ENCODE peak calls at places on chromosome 22, in seven cellular contexts. T is Peyer's patch, G is left ventricle myocardium inferior, W is HFFc6, Q is GM13977, J is CD14-positive monocyte, D is pancreas. H is an unnamed sample.

GRCh38 chr22:36017661-36018091 is 10.9 kb downstream of the RBFOX2 start:
- DNase-seq in T (peak; percentile 30), G (no peak), W (no peak), Q (no peak), J (no peak), D (no peak), H (no peak)

GRCh38 chr22:48088926-48089536 is 1326.6 kb downstream of the TBC1D22A start:
- DNase-seq in T (no peak), G (no peak), W (no peak), Q (no peak), J (no peak), D (no peak), H (no peak)

GRCh38 chr22:26667140-26667539 is 9.8 kb downstream of the MIAT start:
- DNase-seq in T (no peak), G (no peak), W (no peak), Q (no peak), J (no peak), D (no peak), H (no peak)

GRCh38 chr22:24189249-24190158 is 8.2 kb downstream of the SUSD2 start:
- DNase-seq in T (peak; percentile 50), G (peak; percentile 79), W (peak; percentile 47), Q (peak; percentile 88), J (peak; percentile 71), D (peak; percentile 82), H (peak; percentile 89)

GRCh38 chr22:17131686-17132085 is 10.5 kb upstream of the TMEM121B start:
- DNase-seq in T (no peak), G (no peak), W (no peak), Q (no peak), J (no peak), D (no peak), H (no peak)

GRCh38 chr22:47515384-47516125 is 753.1 kb downstream of the TBC1D22A start:
- DNase-seq in T (no peak), G (no peak), W (no peak), Q (no peak), J (no peak), D (no peak), H (no peak)

GRCh38 chr22:30444632-30445437 is 19.3 kb downstream of the MTFP1 start:
- DNase-seq in T (no peak), G (no peak), W (peak; percentile 40), Q (peak; percentile 86), J (no peak), D (peak; percentile 72), H (peak; percentile 80)

GRCh38 chr22:30822216-30823014 is 127.7 kb downstream of the OSBP2 start:
- DNase-seq in T (no peak), G (no peak), W (no peak), Q (no peak), J (no peak), D (no peak), H (no peak)

GRCh38 chr22:29716814-29717213 is 3.0 kb upstream of the CABP7 start:
- DNase-seq in T (no peak), G (peak; percentile 43), W (peak; percentile 65), Q (peak; percentile 70), J (no peak), D (peak; percentile 66), H (peak; percentile 89)

GRCh38 chr22:17115927-17116326 is 5.2 kb downstream of the TMEM121B start:
- DNase-seq in T (no peak), G (no peak), W (no peak), Q (no peak), J (no peak), D (no peak), H (no peak)

GRCh38 chr22:22942511-22943329 is 55.1 kb downstream of the IGLL5 start:
- DNase-seq in T (peak; percentile 84), G (peak; percentile 40), W (peak; percentile 72), Q (peak; percentile 74), J (peak; percentile 82), D (peak; percentile 49), H (peak; percentile 63)

GRCh38 chr22:22944268-22944985 is 56.8 kb downstream of the IGLL5 start:
- DNase-seq in T (peak; percentile 15), G (no peak), W (no peak), Q (peak; percentile 8), J (no peak), D (no peak), H (no peak)

GRCh38 chr22:22945195-22945594 is 57.6 kb downstream of the IGLL5 start:
- DNase-seq in T (peak; percentile 14), G (no peak), W (no peak), Q (no peak), J (no peak), D (no peak), H (no peak)

GRCh38 chr22:22941831-22942510 is 54.4 kb downstream of the IGLL5 start:
- DNase-seq in T (peak; percentile 15), G (no peak), W (no peak), Q (no peak), J (peak; percentile 46), D (peak; percentile 4), H (no peak)

DNA sequence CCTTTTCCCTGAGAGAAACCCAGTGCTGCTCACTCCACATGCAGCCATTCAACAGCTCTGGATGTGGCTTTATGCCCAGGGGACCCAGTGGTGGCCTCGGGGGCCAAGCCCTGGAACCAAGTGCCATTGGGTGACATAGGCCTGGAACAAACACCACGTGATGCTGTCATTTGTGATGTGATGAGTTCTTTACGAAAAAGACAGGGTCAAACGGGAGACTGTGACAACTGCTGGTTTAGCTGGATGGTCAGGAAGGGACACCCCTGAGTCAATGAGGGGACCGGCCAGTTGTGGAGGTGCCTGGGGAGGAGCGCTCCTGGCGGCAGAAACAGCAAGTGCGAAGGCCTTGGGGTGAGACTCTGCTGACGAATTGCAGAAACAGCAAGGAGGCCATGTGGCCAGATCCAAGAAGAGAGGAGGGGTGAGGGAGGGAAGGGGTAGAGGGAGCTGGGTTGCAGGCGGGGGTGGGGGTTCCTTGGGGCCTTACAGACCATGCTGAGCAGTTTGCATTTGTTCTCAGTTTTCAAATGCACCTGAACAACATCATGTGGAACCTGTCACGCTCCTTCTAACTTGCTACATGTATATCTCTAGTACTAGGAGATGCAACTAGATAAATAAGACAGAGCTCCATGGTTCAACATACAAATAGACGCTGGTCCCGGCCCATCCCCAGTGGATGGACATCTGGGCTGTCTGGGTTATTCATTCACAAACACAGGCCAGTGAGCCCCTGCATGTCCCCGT is 56.1 kb downstream of the IGLL5 start:
- DNase-seq in T (peak; percentile 26), G (no peak), W (no peak), Q (peak; percentile 15), J (peak; percentile 27), D (no peak), H (no peak)
- TF ChIP-seq CTCF in T (no peak), G (no peak), W (no peak), Q (peak; percentile 44), J (no peak), D (no peak), H (no peak)

GRCh38 chr22:43827336-43827735 is 15.2 kb upstream of the EFCAB6 start:
- DNase-seq in T (no peak), G (no peak), W (no peak), Q (no peak), J (peak; percentile 9), D (no peak), H (no peak)

GRCh38 chr22:43829448-43829821 is 17.3 kb upstream of the EFCAB6 start:
- DNase-seq in T (no peak), G (peak; percentile 37), W (no peak), Q (no peak), J (peak; percentile 7), D (no peak), H (no peak)

GRCh38 chr22:43826142-43827093 is 14.3 kb upstream of the EFCAB6 start:
- DNase-seq in T (no peak), G (no peak), W (peak; percentile 18), Q (no peak), J (peak; percentile 28), D (peak; percentile 44), H (no peak)

GRCh38 chr22:43828711-43829447 is 16.8 kb upstream of the EFCAB6 start:
- DNase-seq in T (no peak), G (peak; percentile 88), W (no peak), Q (no peak), J (peak; percentile 25), D (no peak), H (no peak)

DNA sequence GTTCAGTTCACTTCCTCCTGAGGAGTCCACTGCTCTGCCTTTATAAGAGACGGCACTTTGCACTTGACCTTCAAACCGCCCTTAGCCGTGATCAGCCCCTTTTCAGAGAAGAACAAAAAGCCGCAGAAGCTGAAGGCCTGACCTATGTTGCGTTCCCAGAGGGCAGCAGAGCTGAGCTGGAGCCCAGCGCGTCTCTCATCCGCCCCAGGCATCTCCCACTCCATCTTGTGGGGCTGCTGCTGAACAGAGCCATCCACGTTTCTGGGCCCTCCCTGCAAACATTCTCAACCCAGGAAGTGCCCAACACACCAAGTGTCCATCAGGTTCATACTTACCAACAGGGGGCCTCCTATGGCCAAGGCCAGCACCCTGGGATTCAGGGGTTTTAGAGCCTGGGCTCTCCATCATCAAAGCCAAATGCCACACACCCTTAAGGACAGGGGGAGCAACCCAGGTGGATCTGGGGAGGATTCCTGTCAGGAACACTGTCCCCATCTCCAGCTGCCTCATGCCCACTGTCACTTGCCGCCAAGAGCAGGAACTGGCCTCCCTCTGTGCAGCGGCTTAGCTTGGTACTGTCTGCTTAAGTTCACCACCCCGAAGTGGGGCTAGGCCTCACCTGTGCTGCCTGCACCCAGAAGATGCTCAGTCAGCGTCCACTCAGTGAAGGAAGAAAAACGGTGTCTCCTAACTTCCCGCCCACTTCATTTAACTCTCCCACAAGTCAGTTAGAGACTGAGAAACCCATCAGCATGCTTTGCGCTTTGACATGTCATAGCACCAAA is 16.0 kb upstream of the EFCAB6 start:
- DNase-seq in T (no peak), G (no peak), W (no peak), Q (no peak), J (peak; percentile 10), D (no peak), H (no peak)
- TF ChIP-seq CTCF in T (no peak), G (no peak), W (peak; percentile 46), Q (no peak), J (no peak), D (no peak), H (no peak)

GRCh38 chr22:31998784-31999435 is 44.2 kb upstream of the SLC5A1 start:
- DNase-seq in T (no peak), G (no peak), W (no peak), Q (no peak), J (no peak), D (no peak), H (no peak)

GRCh38 chr22:32000171-32000570 is 42.9 kb upstream of the SLC5A1 start:
- DNase-seq in T (no peak), G (no peak), W (no peak), Q (no peak), J (no peak), D (no peak), H (no peak)

GRCh38 chr22:31995807-31996206 is 47.3 kb upstream of the SLC5A1 start:
- DNase-seq in T (no peak), G (no peak), W (no peak), Q (no peak), J (no peak), D (no peak), H (no peak)

DNA sequence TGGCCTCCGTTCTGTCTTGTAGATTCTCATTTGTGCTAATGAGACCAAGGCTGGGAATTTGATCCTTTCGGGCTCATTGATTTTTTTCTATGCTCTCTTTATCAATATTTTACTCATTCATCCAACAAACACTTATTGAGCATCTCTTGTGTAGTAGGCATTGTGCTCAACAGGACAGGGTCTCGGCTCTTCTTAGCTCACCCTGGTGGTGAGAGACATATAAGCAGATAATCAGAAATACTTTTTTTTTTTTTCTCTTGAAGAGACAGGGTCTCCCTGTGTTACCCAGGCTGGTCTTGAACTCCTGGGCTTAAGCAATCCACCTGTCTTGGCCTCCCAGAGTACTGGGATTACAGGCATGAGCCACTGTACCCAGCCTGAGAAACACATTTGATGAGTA is 48.0 kb upstream of the SLC5A1 start:
- DNase-seq in T (no peak), G (no peak), W (no peak), Q (no peak), J (no peak), D (no peak), H (no peak)
- TF ChIP-seq CTCF in T (no peak), G (peak; percentile 12), W (peak; percentile 56), Q (no peak), J (no peak), D (no peak), H (peak; percentile 35)

GRCh38 chr22:19869497-19870152 is 15.0 kb upstream of the GNB1L start:
- DNase-seq in T (no peak), G (no peak), W (no peak), Q (no peak), J (no peak), D (no peak), H (no peak)
- TF ChIP-seq CTCF in T (no peak), G (no peak), W (no peak), Q (no peak), J (no peak), D (no peak), H (no peak)

H was measured in Calu3.